ENCODE peak calls at places on chromosomes 16 and 17, in five cellular contexts. O, A, Y, S and E are unnamed samples.
A peak's percentile ranks its signal among the peaks of the same experiment; 100 is the strongest.

GRCh38 chr17:75619506-75620431 is 13.5 kb upstream of the SMIM5 start:
- DNase-seq in S (peak; percentile 70), A (no peak), O (peak; percentile 29), Y (no peak), E (peak; percentile 86)

GRCh38 chr16:22186517-22186916 is 19.6 kb upstream of the EEF2K start:
- DNase-seq in O (no peak), A (no peak), S (no peak), Y (no peak), E (peak; percentile 55)

GRCh38 chr16:71723537-71724319 is 773 bp downstream of the PHLPP2 start:
- DNase-seq in S (peak; percentile 66), O (peak; percentile 52), Y (peak; percentile 95), A (peak; percentile 62), E (peak; percentile 81)

GRCh38 chr17:7916799-7917198 is 710 bp upstream of the RNF227 start:
- DNase-seq in O (peak; percentile 59), Y (no peak), S (no peak), A (no peak), E (no peak)

GRCh38 chr16:69465083-69465721 is 40.8 kb downstream of the CYB5B start:
- DNase-seq in O (no peak), Y (no peak), S (no peak), A (no peak), E (no peak)

GRCh38 chr17:15954222-15954621 is 9.3 kb downstream of the ADORA2B start:
- DNase-seq in Y (no peak), A (no peak), O (peak; percentile 86), S (no peak), E (no peak)

GRCh38 chr17:7822126-7822525 is 11.9 kb upstream of the KDM6B start:
- DNase-seq in O (no peak), S (no peak), A (no peak), Y (no peak), E (no peak)

GRCh38 chr16:85372627-85373372 is 240.3 kb upstream of the GSE1 start:
- DNase-seq in S (no peak), O (peak; percentile 84), Y (no peak), A (peak; percentile 83), E (no peak)

GRCh38 chr16:14219983-14220382 is 148.9 kb downstream of the MRTFB start:
- DNase-seq in Y (no peak), A (no peak), O (no peak), S (no peak), E (no peak)

GRCh38 chr17:3659541-3660111 is 8.8 kb downstream of the TAX1BP3 start:
- DNase-seq in A (peak; percentile 89), Y (no peak), O (peak; percentile 91), S (no peak), E (no peak)

GRCh38 chr16:74724820-74725549 is 24.3 kb upstream of the MLKL start:
- DNase-seq in A (no peak), S (peak; percentile 21), O (no peak), Y (no peak), E (no peak)

GRCh38 chr17:38425744-38426143 is 2.5 kb upstream of the ARHGAP23 start:
- DNase-seq in O (no peak), S (no peak), Y (no peak), A (no peak), E (no peak)

GRCh38 chr17:48970865-48971687 is 2.7 kb upstream of the GIP start:
- DNase-seq in A (no peak), S (no peak), O (no peak), Y (no peak), E (no peak)

GRCh38 chr16:10045947-10046346 is 136.3 kb downstream of the GRIN2A start:
- DNase-seq in A (no peak), S (no peak), O (no peak), Y (no peak), E (no peak)

GRCh38 chr17:3474212-3474611 is 1.6 kb upstream of the ASPA start:
- DNase-seq in Y (no peak), A (no peak), O (peak; percentile 21), S (no peak), E (no peak)

GRCh38 chr16:86836503-86837125 is 258.3 kb downstream of the FOXL1 start:
- DNase-seq in S (no peak), A (no peak), Y (no peak), O (peak; percentile 95), E (no peak)

GRCh38 chr17:28957992-28958355 is 6.7 kb upstream of the PHF12 start:
- DNase-seq in O (no peak), Y (no peak), S (no peak), A (no peak), E (no peak)

GRCh38 chr17:40884708-40885512 is at the start of gene KRT20:
- DNase-seq in S (no peak), O (no peak), A (no peak), Y (no peak), E (no peak)
- TF ChIP-seq CTCF in S (peak; percentile 44), O (no peak), A (no peak), Y (no peak), E (peak; percentile 48)

DNA sequence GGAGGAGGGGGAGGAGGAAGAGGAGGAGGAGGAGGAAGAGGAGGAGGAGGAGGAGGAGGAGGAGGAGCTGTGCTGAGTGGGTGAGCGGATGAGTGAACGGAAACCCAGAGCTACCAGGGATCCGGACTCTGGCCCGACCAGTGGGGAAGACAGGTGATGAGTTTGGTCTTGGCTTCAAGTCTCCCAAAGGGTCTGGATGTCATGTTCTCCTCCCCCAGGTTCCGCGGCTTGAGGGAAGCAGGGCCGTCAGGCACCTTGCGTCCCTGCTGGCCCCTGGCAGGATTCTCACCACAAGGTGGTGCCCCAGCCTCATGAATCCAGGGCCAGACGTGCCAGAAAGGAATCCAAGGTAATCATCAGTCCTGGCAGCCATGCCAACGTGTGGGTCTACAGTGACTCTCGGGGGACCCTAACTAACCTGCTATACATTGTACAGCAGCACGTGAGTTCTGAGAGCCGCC is 13.5 kb upstream of the ABAT start:
- DNase-seq in A (peak; percentile 41), Y (peak; percentile 74), O (peak; percentile 47), S (peak; percentile 68), E (peak; percentile 83)
- TF ChIP-seq CTCF in A (peak; percentile 67), Y (peak; percentile 95), O (peak; percentile 66), S (peak; percentile 76), E (peak; percentile 67)

GRCh38 chr17:13016881-13017622 is 775 bp downstream of the ELAC2 start:
- DNase-seq in A (no peak), S (no peak), Y (peak; percentile 32), O (peak; percentile 21), E (no peak)

GRCh38 chr17:13014801-13015200 is 3.0 kb downstream of the ELAC2 start:
- DNase-seq in A (no peak), O (no peak), Y (no peak), S (no peak), E (no peak)

GRCh38 chr17:13017623-13018462 is at the start of gene ELAC2:
- DNase-seq in S (peak; percentile 91), Y (peak; percentile 97), A (peak; percentile 95), O (peak; percentile 99), E (peak; percentile 94)
- TF ChIP-seq CTCF in S (peak; percentile 33), Y (no peak), A (peak; percentile 26), O (no peak), E (peak; percentile 21)

GRCh38 chr17:78124081-78124835 is 4.3 kb downstream of the TMC6 start:
- DNase-seq in Y (peak; percentile 80), O (no peak), A (no peak), S (no peak), E (peak; percentile 21)

GRCh38 chr17:78122221-78122990 is 6.1 kb downstream of the TMC6 start:
- DNase-seq in A (no peak), S (no peak), Y (no peak), O (no peak), E (no peak)

GRCh38 chr17:78122991-78123249 is 5.6 kb downstream of the TMC6 start:
- DNase-seq in S (no peak), Y (no peak), O (no peak), A (no peak), E (no peak)

GRCh38 chr17:78124836-78125137 is 3.8 kb downstream of the TMC6 start:
- DNase-seq in Y (no peak), O (no peak), S (no peak), A (no peak), E (no peak)

DNA sequence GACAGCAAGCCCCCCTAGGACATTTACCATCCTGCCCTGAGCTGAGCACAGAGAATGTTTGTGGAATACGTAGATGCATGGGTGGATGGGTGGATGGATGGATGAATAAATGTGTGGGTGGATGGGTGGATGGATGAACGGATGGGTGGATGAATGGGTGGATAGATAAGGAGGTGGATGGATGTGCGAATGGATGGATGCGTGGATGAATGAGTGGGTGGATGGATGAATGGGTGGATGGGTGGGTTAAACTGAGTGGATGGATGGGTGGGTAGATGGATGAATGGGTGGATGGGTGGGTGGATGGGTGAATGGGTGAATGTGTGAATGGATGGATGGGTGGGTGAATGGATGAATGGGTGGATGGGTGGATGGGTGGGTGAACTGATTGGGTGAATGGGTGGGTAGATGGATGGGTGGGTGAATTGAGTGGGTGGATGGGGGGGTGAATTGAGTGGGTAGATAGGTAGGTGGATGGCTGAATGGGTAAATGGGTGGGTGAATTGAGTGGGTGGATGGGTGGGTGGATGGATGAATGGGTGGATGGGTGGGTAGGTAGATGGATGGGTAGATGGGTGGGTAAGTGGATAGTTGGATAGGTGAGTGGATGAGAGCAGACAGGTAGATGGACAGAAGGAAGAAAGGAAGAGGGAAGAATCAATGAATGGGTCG is 5.2 kb downstream of the TMC6 start:
- DNase-seq in O (no peak), A (no peak), S (no peak), Y (no peak), E (no peak)
- TF ChIP-seq CTCF in O (no peak), A (no peak), S (no peak), Y (no peak), E (no peak)

GRCh38 chr17:39781814-39782213 is 44.1 kb downstream of the GRB7 start:
- DNase-seq in A (no peak), O (no peak), Y (no peak), S (no peak), E (no peak)

GRCh38 chr17:39782481-39782880 is 44.7 kb downstream of the GRB7 start:
- DNase-seq in O (no peak), A (no peak), Y (no peak), S (no peak), E (no peak)

GRCh38 chr17:39782980-39783379 is 45.2 kb downstream of the GRB7 start:
- DNase-seq in Y (no peak), O (no peak), S (no peak), A (no peak), E (no peak)

GRCh38 chr17:39777534-39778365 is 40.0 kb downstream of the GRB7 start:
- DNase-seq in S (no peak), Y (peak; percentile 59), A (no peak), O (no peak), E (no peak)

DNA sequence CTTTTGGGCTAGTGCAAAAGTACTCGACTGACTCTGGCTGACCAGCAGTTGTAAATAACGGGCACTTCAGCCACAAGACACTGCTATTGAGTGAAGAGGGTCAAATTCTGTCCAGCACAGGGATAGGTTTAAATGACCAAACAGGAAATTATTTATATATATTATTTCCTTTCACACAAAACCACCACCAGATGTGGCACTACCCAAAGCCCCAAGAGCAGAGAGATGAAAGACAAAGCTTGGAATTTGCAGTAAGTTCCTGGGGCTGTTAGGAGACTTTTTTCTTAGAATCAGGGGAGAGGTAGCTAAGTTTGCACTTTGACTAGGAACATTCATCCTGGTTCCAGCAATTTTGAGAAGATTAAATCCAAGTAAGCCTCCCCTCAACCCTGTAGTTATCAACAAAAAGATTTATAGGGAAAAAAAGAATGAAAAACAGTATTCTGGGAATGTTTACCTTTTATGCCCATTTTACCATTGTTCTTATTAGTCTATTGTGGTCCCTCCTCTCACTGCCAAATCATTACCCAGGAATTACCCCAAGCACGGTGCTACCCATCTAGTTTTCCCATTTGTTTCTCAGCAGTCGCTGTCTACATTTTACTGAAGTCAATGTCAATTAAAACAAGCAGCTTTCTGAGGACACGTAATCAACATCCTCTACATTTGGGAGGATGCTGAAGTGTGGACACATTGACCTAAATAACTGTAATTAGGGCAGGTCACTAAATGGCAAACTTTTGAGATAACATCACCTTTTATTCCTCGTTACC is 43.5 kb downstream of the GRB7 start:
- DNase-seq in Y (no peak), A (no peak), O (no peak), S (no peak), E (no peak)
- TF ChIP-seq CTCF in Y (no peak), A (no peak), O (no peak), S (no peak), E (no peak)

GRCh38 chr16:12057276-12057675 is 80.7 kb downstream of the SNX29 start:
- DNase-seq in O (peak; percentile 94), A (no peak), Y (no peak), S (no peak), E (no peak)
- TF ChIP-seq CTCF in O (peak; percentile 58), A (no peak), Y (no peak), S (no peak), E (no peak)